ENCODE peak calls at places on chromosome 13, in six cellular contexts. F is psoas muscle, N is IMR-90, Y is brain microvascular endothelial cell, Z is cardiac fibroblast, A is cardiac muscle cell. M is an unnamed sample.

GRCh38 chr13:75385708-75386083 is 96.3 kb downstream of the TBC1D4 start:
- DNase-seq in Z (no peak), A (no peak), Y (no peak), F (no peak), N (no peak), M (no peak)

GRCh38 chr13:44300895-44301638 is 72.6 kb upstream of the SERP2 start:
- DNase-seq in Z (peak), A (peak), N (peak), Y (peak), F (peak), M (peak)

GRCh38 chr13:46158983-46159382 is 23.0 kb downstream of the LCP1 start:
- DNase-seq in Z (no peak), Y (no peak), N (no peak), A (no peak), F (no peak), M (no peak)

GRCh38 chr13:86082116-86082515 is 282.9 kb upstream of the SLITRK6 start:
- DNase-seq in A (no peak), N (no peak), Z (no peak), F (no peak), Y (no peak), M (no peak)

GRCh38 chr13:32824671-32825070 is 191.6 kb upstream of the KL start:
- DNase-seq in Z (peak), N (peak), A (peak), Y (peak), F (no peak), M (peak)

GRCh38 chr13:94620286-94620896 is 18.7 kb downstream of the GPR180 start:
- DNase-seq in A (peak), Z (peak), N (peak), Y (peak), F (no peak), M (no peak)

GRCh38 chr13:40590112-40590862 is 76.2 kb downstream of the FOXO1 start:
- DNase-seq in Z (no peak), N (no peak), F (no peak), Y (no peak), A (no peak), M (no peak)

GRCh38 chr13:97021241-97021640 is 27.0 kb upstream of the OXGR1 start:
- DNase-seq in A (no peak), N (no peak), Z (no peak), F (no peak), Y (no peak), M (no peak)

GRCh38 chr13:59444210-59444857 is 719.4 kb downstream of the DIAPH3 start:
- DNase-seq in Y (no peak), A (no peak), N (no peak), Z (no peak), F (no peak), M (no peak)

GRCh38 chr13:60837806-60838205 is 440.8 kb downstream of the TDRD3 start:
- DNase-seq in Z (peak), Y (no peak), F (no peak), N (no peak), A (no peak), M (no peak)

GRCh38 chr13:36718686-36719085 is 44.9 kb downstream of the SERTM1 start:
- DNase-seq in A (peak), Y (no peak), F (no peak), Z (peak), N (no peak), M (no peak)

GRCh38 chr13:76799696-76800095 is 86.5 kb downstream of the KCTD12 start:
- DNase-seq in Z (peak), Y (no peak), F (no peak), A (peak), N (no peak), M (no peak)

GRCh38 chr13:74288361-74288911 is 154.2 kb upstream of the KLF12 start:
- DNase-seq in Y (no peak), F (peak), N (no peak), Z (peak), A (no peak), M (no peak)

GRCh38 chr13:34076943-34077703 is 259.2 kb downstream of the RFC3 start:
- DNase-seq in N (peak), A (peak), F (no peak), Z (peak), Y (peak), M (peak)

GRCh38 chr13:29976535-29976934 is 126.1 kb upstream of the UBL3 start:
- DNase-seq in Y (no peak), Z (no peak), F (no peak), N (no peak), A (no peak), M (no peak)

GRCh38 chr13:98761126-98761978 is 8.9 kb upstream of the SLC15A1 start:
- DNase-seq in Z (peak), Y (peak), F (no peak), N (peak), A (peak), M (no peak)

GRCh38 chr13:76778906-76779305 is 107.3 kb downstream of the KCTD12 start:
- DNase-seq in Y (no peak), F (no peak), Z (no peak), A (peak), N (no peak), M (no peak)

GRCh38 chr13:90943961-90944360 is 403.5 kb upstream of the MIR17HG start:
- DNase-seq in N (no peak), Y (no peak), Z (no peak), A (no peak), F (no peak), M (no peak)

GRCh38 chr13:61406275-61406674 is 9.4 kb downstream of the PCDH20 start:
- DNase-seq in Y (no peak), Z (no peak), A (no peak), N (no peak), F (no peak), M (no peak)

GRCh38 chr13:55517312-55517711 is 1623.4 kb upstream of the PRR20A start:
- DNase-seq in F (no peak), A (no peak), Z (no peak), N (no peak), Y (no peak), M (no peak)

GRCh38 chr13:46232281-46232680 is 20.6 kb downstream of the LRRC63 start:
- DNase-seq in F (no peak), A (peak), Z (peak), N (peak), Y (no peak), M (no peak)

GRCh38 chr13:27403252-27403678 is 21.2 kb upstream of the GTF3A start:
- DNase-seq in F (no peak), N (peak), Y (peak), Z (peak), A (peak), M (no peak)

GRCh38 chr13:79483302-79483701 is 2.3 kb downstream of the NDFIP2 start:
- DNase-seq in A (peak), N (peak), Y (peak), Z (peak), F (no peak), M (peak)

GRCh38 chr13:44058586-44059238 is 179.0 kb downstream of the LACC1 start:
- DNase-seq in Z (no peak), N (no peak), Y (no peak), A (no peak), F (no peak), M (no peak)

GRCh38 chr13:38687246-38688229 is 661 bp downstream of the FREM2 start:
- DNase-seq in Z (peak), N (no peak), Y (peak), F (no peak), A (peak), M (no peak)

GRCh38 chr13:60267498-60268202 is 103.9 kb upstream of the DIAPH3 start:
- DNase-seq in F (no peak), Z (peak), Y (no peak), N (no peak), A (peak), M (no peak)

GRCh38 chr13:27293051-27293691 is 22.5 kb downstream of the RASL11A start:
- DNase-seq in F (no peak), Y (no peak), N (no peak), A (no peak), Z (no peak), M (no peak)

GRCh38 chr13:84230568-84230967 is 348.3 kb upstream of the SLITRK1 start:
- DNase-seq in A (no peak), Z (no peak), Y (no peak), F (no peak), N (no peak), M (no peak)

GRCh38 chr13:80931766-80932165 is 590.8 kb upstream of the SPRY2 start:
- DNase-seq in Z (peak), F (no peak), A (peak), Y (no peak), N (no peak), M (no peak)

GRCh38 chr13:98222081-98222554 is 45.0 kb upstream of the RNF113B start:
- DNase-seq in Z (no peak), N (peak), F (no peak), A (peak), Y (no peak), M (no peak)

GRCh38 chr13:113967206-113967720 is 6.6 kb downstream of the C13orf46 start:
- DNase-seq in Y (no peak), F (peak), A (no peak), Z (no peak), N (no peak), M (no peak)

GRCh38 chr13:85093808-85094207 is 705.4 kb downstream of the SLITRK6 start:
- DNase-seq in Y (peak), N (no peak), F (no peak), Z (no peak), A (peak), M (peak)

GRCh38 chr13:36685912-36686311 is 12.1 kb downstream of the SERTM1 start:
- DNase-seq in N (peak), F (no peak), A (peak), Y (peak), Z (peak), M (no peak)

GRCh38 chr13:36954542-36954941 is 34.5 kb upstream of the SMAD9 start:
- DNase-seq in A (no peak), Z (peak), Y (no peak), N (peak), F (no peak), M (no peak)

GRCh38 chr13:93859666-93860065 is 619.8 kb downstream of the DCT start:
- DNase-seq in A (peak), F (no peak), N (peak), Z (peak), Y (peak), M (peak)

GRCh38 chr13:29547135-29547534 is 48.4 kb downstream of the SLC7A1 start:
- DNase-seq in Z (peak), N (peak), A (peak), F (no peak), Y (no peak), M (no peak)

GRCh38 chr13:93004919-93005318 is 221.7 kb upstream of the GPC6 start:
- DNase-seq in Y (peak), N (peak), F (no peak), A (peak), Z (peak), M (peak)

GRCh38 chr13:95492044-95492801 is 60.3 kb upstream of the CLDN10 start:
- DNase-seq in Y (no peak), F (no peak), A (no peak), N (no peak), Z (no peak), M (no peak)

GRCh38 chr13:36912983-36913382 is 7.1 kb downstream of the SMAD9 start:
- DNase-seq in N (peak), A (no peak), Y (no peak), F (no peak), Z (peak), M (no peak)

GRCh38 chr13:34416833-34417425 is 525.1 kb upstream of the NBEA start:
- DNase-seq in Z (peak), Y (no peak), A (peak), F (peak), N (peak), M (peak)

GRCh38 chr13:110923777-110924638 is 9.1 kb upstream of the ANKRD10 start:
- DNase-seq in Y (no peak), F (no peak), N (no peak), A (no peak), Z (no peak), M (no peak)

GRCh38 chr13:110922506-110922905 is 7.6 kb upstream of the ANKRD10 start:
- DNase-seq in F (no peak), N (no peak), Y (no peak), Z (no peak), A (no peak), M (no peak)

GRCh38 chr13:110923086-110923485 is 8.2 kb upstream of the ANKRD10 start:
- DNase-seq in F (no peak), N (no peak), Z (no peak), Y (no peak), A (no peak), M (no peak)

GRCh38 chr13:110924639-110924934 is 9.7 kb upstream of the ANKRD10 start:
- DNase-seq in Z (no peak), F (no peak), Y (no peak), A (no peak), N (no peak), M (no peak)

DNA sequence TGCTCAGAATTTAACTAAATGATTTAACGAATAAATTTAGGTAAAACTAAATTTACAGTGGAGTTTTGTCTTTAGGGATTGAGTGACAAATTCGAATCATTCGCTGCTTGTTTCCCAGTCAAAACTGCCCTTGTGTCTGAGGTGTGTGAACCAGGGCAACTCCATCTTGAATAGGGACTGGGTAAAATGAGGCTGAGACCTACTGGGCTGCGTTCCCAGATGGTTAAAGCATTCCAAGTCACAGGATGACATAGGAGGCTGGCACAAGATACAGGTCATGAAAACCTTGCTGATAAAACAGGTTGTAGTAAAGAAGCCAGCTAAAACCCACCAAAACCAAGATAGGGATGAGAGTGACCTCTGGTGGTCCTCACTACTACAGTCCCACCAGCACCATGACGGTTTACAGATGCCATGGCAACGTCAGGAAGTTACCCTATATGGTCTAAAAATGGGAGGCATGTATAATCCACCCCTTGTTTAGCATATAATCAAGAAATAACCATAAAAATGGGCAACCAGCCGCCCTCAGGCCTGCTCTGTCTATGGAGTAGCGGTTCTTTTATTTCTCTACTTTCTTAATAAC is 10.2 kb upstream of the ANKRD10 start:
- DNase-seq in N (no peak), A (peak), Z (peak), Y (no peak), F (no peak), M (no peak)
- TF ChIP-seq CTCF in N (peak), A (peak), Z (no peak), Y (peak), F (peak), M (peak)

GRCh38 chr13:51420681-51421476 is 32.0 kb downstream of the INTS6 start:
- DNase-seq in F (no peak), N (no peak), Z (no peak), Y (no peak), A (no peak), M (no peak)

GRCh38 chr13:51419015-51419636 is 33.7 kb downstream of the INTS6 start:
- DNase-seq in Y (no peak), A (no peak), F (no peak), N (no peak), Z (no peak), M (no peak)

GRCh38 chr13:51425410-51426042 is 27.3 kb downstream of the INTS6 start:
- DNase-seq in Y (no peak), Z (peak), A (peak), N (peak), F (no peak), M (no peak)

GRCh38 chr13:51423766-51424165 is 29.1 kb downstream of the INTS6 start:
- DNase-seq in N (no peak), Z (no peak), Y (no peak), A (no peak), F (no peak), M (no peak)

DNA sequence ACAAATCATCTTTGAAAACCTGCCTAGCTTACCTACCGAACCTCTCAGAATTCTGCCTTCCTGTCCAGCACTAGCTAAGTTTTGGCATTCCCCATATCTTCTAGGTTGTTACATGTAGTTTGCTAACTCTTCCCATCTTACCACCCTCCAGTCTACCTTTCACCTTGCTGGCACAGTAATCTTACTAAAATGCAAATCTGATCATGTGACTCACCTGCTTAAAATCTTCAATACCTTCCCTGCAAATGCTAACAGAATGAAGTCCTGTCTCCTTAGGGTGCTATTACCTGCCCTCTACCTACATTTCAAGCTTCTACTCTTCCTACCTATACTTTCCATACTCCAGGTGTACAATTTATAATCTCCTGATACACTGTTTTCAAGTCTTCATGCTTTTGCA is 30.4 kb downstream of the INTS6 start:
- DNase-seq in F (no peak), Z (no peak), Y (no peak), A (no peak), N (no peak), M (no peak)
- H3K4me3 ChIP-seq in F (no peak), Z (no peak), Y (no peak), A (no peak), N (no peak), M (no peak)

GRCh38 chr13:42334329-42334706 is 62.4 kb downstream of the AKAP11 start:
- DNase-seq in A (no peak), F (no peak), Y (no peak), Z (no peak), N (no peak), M (no peak)

GRCh38 chr13:42329239-42329638 is 57.3 kb downstream of the AKAP11 start:
- DNase-seq in N (no peak), F (no peak), Y (no peak), Z (no peak), A (no peak), M (no peak)

GRCh38 chr13:42337808-42338600 is 66.1 kb downstream of the AKAP11 start:
- DNase-seq in A (no peak), Z (peak), F (no peak), Y (peak), N (no peak), M (no peak)

GRCh38 chr13:42330991-42331390 is 59.0 kb downstream of the AKAP11 start:
- DNase-seq in Z (peak), A (no peak), F (no peak), Y (no peak), N (peak), M (no peak)

GRCh38 chr13:42333613-42334328 is 61.8 kb downstream of the AKAP11 start:
- DNase-seq in N (peak), F (no peak), Y (peak), A (peak), Z (peak), M (no peak)
- TF ChIP-seq CTCF in N (peak), F (no peak), Y (peak), A (peak), Z (peak), M (peak)

GRCh38 chr13:104843328-104843727 is 1692.1 kb downstream of the EFNB2 start:
- DNase-seq in A (no peak), F (no peak), Z (no peak), N (no peak), Y (no peak), M (no peak)
- H3K4me3 ChIP-seq in A (no peak), F (no peak), Z (no peak), N (no peak), Y (no peak), M (no peak)

GRCh38 chr13:23714672-23715071 is 144.5 kb downstream of the TNFRSF19 start:
- DNase-seq in A (no peak), N (no peak), F (no peak), Y (no peak), Z (no peak), M (no peak)

GRCh38 chr13:23715092-23715761 is 145.0 kb downstream of the TNFRSF19 start:
- DNase-seq in N (no peak), Z (no peak), A (no peak), F (no peak), Y (no peak), M (no peak)

GRCh38 chr13:23718916-23719470 is 148.8 kb downstream of the TNFRSF19 start:
- DNase-seq in N (peak), Z (no peak), A (no peak), F (no peak), Y (no peak), M (no peak)

GRCh38 chr13:23711355-23711754 is 141.1 kb downstream of the TNFRSF19 start:
- DNase-seq in F (no peak), Y (no peak), Z (no peak), A (no peak), N (no peak), M (no peak)

GRCh38 chr13:23715762-23716235 is 145.6 kb downstream of the TNFRSF19 start:
- DNase-seq in N (no peak), A (no peak), Y (no peak), Z (peak), F (no peak), M (no peak)
- TF ChIP-seq CTCF in N (peak), A (peak), Y (peak), Z (peak), F (no peak), M (peak)

DNA sequence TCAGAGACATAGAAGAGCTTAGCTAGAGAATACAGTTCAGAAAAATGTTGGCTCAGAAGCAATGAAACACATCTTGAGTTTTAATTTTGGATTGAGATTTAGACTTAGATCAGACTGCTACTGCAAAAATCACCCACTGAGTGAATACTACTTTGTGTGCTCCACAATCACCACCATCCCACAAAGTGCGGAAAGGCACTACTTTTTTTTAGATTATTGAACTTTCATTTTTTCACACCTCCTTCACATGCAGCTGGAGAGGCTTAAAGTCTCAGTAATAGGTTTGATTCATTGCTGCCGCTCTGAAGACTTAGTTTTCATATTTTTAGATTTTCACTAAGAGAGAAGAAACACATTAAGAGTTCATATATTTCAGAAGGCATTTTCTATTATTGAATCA is 289.9 kb upstream of the PRR20A start:
- DNase-seq in A (no peak), N (no peak), F (no peak), Y (no peak), Z (no peak), M (no peak)
- H3K4me3 ChIP-seq in A (no peak), N (no peak), F (no peak), Y (no peak), Z (no peak), M (no peak)

M was measured in HFF-Myc.